ENCODE peak calls at places on chromosome 7, in nine cellular contexts. M is effector memory CD8-positive, alpha-beta T cell; L is NCI-H774; T is retinal pigment epithelial cell; O is WERI-Rb-1; S is nucleus accumbens; Q is RWPE1; Z is NCI-H446; G is left ventricle myocardium inferior. A is an unnamed sample.
A peak's percentile ranks its signal among the peaks of the same experiment; 100 is the strongest.

GRCh38 chr7:132650498-132650897 is 74.2 kb upstream of the PLXNA4 start:
- DNase-seq in Z (no peak), T (no peak), M (no peak), S (no peak), G (no peak), Q (peak; percentile 46), L (no peak), O (no peak), A (no peak)

GRCh38 chr7:77439572-77439971 is 23.4 kb upstream of the GSAP start:
- DNase-seq in Z (no peak), O (peak; percentile 44), L (no peak), T (no peak), S (peak; percentile 66), M (no peak), Q (peak; percentile 35), G (peak; percentile 29), A (peak; percentile 42)

GRCh38 chr7:50791921-50792341 is 9.2 kb upstream of the GRB10 start:
- DNase-seq in Q (peak; percentile 48), T (no peak), S (no peak), G (no peak), O (no peak), M (no peak), L (no peak), Z (no peak), A (no peak)

GRCh38 chr7:2938514-2939192 is 94.5 kb upstream of the GNA12 start:
- DNase-seq in S (no peak), Q (no peak), O (peak; percentile 29), L (no peak), G (no peak), Z (no peak), T (no peak), M (no peak), A (no peak)

GRCh38 chr7:154777489-154777888 is 225.4 kb downstream of the PAXIP1 start:
- DNase-seq in L (no peak), Z (no peak), S (peak; percentile 58), Q (no peak), O (no peak), M (no peak), G (no peak), T (no peak), A (no peak)

GRCh38 chr7:26515462-26515861 is 223.8 kb downstream of the SNX10 start:
- DNase-seq in S (no peak), Z (peak; percentile 69), T (no peak), L (peak; percentile 67), M (no peak), Q (no peak), O (no peak), G (no peak), A (no peak)

GRCh38 chr7:16428672-16429071 is 7.3 kb upstream of the CRPPA start:
- DNase-seq in M (no peak), Z (no peak), T (peak; percentile 37), G (no peak), S (no peak), O (no peak), L (no peak), Q (no peak), A (no peak)

GRCh38 chr7:66921396-66921917 is 432 bp downstream of the TMEM248 start:
- DNase-seq in S (peak; percentile 21), M (peak; percentile 6), Z (peak; percentile 69), O (no peak), G (no peak), L (peak; percentile 39), Q (peak; percentile 48), T (peak; percentile 38), A (peak; percentile 54)

GRCh38 chr7:150489812-150490211 is 24.9 kb upstream of the GIMAP7 start:
- DNase-seq in T (no peak), Q (no peak), S (no peak), L (no peak), Z (no peak), O (no peak), M (no peak), G (no peak), A (no peak)

GRCh38 chr7:99898836-99899235 is 20.5 kb downstream of the TRIM4 start:
- DNase-seq in S (no peak), M (no peak), O (no peak), L (no peak), Q (no peak), Z (no peak), T (no peak), G (no peak), A (no peak)

A was measured in SJCRH30.